ENCODE peak calls at places on chromosomes 1 and 21, in five cellular contexts. N, O, T, B and Y are unnamed samples.

GRCh38 chr21:33855190-33855589 is 60.4 kb downstream of the ATP5PO start:
- DNase-seq in N (no peak), O (no peak), T (no peak), B (no peak), Y (peak; percentile 45)

GRCh38 chr1:236143104-236143948 is 987 bp downstream of the GPR137B start:
- DNase-seq in N (no peak), O (peak; percentile 68), T (no peak), B (peak; percentile 63), Y (no peak)

GRCh38 chr1:23611601-23612327 is 52.5 kb upstream of the ID3 start:
- DNase-seq in N (no peak), O (no peak), T (no peak), B (no peak), Y (no peak)

GRCh38 chr1:4120557-4121292 is 220.7 kb upstream of the C1orf174 start:
- DNase-seq in N (no peak), O (no peak), T (no peak), B (no peak), Y (no peak)

GRCh38 chr1:51316764-51317120 is 13.6 kb downstream of the TTC39A start:
- DNase-seq in N (no peak), O (no peak), T (no peak), B (no peak), Y (no peak)

GRCh38 chr1:31234870-31235269 is 4.8 kb downstream of the NKAIN1 start:
- DNase-seq in N (no peak), O (no peak), T (no peak), B (no peak), Y (no peak)

GRCh38 chr1:222136869-222137268 is 395.0 kb upstream of the DUSP10 start:
- DNase-seq in N (no peak), O (no peak), T (no peak), B (no peak), Y (no peak)

GRCh38 chr1:164912290-164912689 is 353.3 kb downstream of the PBX1 start:
- DNase-seq in N (no peak), O (no peak), T (no peak), B (no peak), Y (peak; percentile 39)

GRCh38 chr1:26664802-26665201 is 31.0 kb upstream of the ARID1A start:
- DNase-seq in N (no peak), O (no peak), T (no peak), B (no peak), Y (peak; percentile 29)

GRCh38 chr1:203990118-203990517 is 82.8 kb upstream of the SOX13 start:
- DNase-seq in N (no peak), O (no peak), T (no peak), B (no peak), Y (no peak)

GRCh38 chr1:21165076-21165475 is 11.6 kb downstream of the EIF4G3 start:
- DNase-seq in N (no peak), O (no peak), T (no peak), B (no peak), Y (no peak)

GRCh38 chr1:59494145-59494824 is 197.4 kb downstream of the FGGY start:
- DNase-seq in N (no peak), O (peak; percentile 54), T (no peak), B (no peak), Y (no peak)

GRCh38 chr21:34688145-34688544 is 19.4 kb downstream of the CLIC6 start:
- DNase-seq in N (peak; percentile 51), O (no peak), T (peak; percentile 64), B (no peak), Y (no peak)

GRCh38 chr1:46188295-46189030 is 9.8 kb downstream of the POMGNT1 start:
- DNase-seq in N (peak; percentile 44), O (no peak), T (no peak), B (no peak), Y (no peak)

GRCh38 chr21:46211376-46211775 is 17.2 kb downstream of the LSS start:
- DNase-seq in N (no peak), O (no peak), T (no peak), B (no peak), Y (no peak)

GRCh38 chr1:39694026-39694425 is 2.8 kb upstream of the HPCAL4 start:
- DNase-seq in N (no peak), O (no peak), T (no peak), B (no peak), Y (no peak)

GRCh38 chr1:18681423-18681835 is 50.8 kb downstream of the PAX7 start:
- DNase-seq in N (peak; percentile 82), O (peak; percentile 22), T (no peak), B (peak; percentile 1), Y (peak; percentile 77)

GRCh38 chr1:109796484-109797305 is 33.0 kb upstream of the EPS8L3 start:
- DNase-seq in N (no peak), O (peak; percentile 70), T (no peak), B (no peak), Y (no peak)

GRCh38 chr1:81569761-81570160 is 231.0 kb upstream of the ADGRL2 start:
- DNase-seq in N (no peak), O (no peak), T (no peak), B (no peak), Y (no peak)

GRCh38 chr1:186681806-186682205 is 1.6 kb upstream of the PTGS2 start:
- DNase-seq in N (no peak), O (peak; percentile 62), T (no peak), B (peak; percentile 37), Y (no peak)

GRCh38 chr21:34579411-34579810 is 35.5 kb downstream of the RCAN1 start:
- DNase-seq in N (no peak), O (peak; percentile 27), T (no peak), B (peak; percentile 61), Y (no peak)

GRCh38 chr1:163528710-163529348 is 207.1 kb downstream of the NUF2 start:
- DNase-seq in N (no peak), O (peak; percentile 52), T (peak; percentile 39), B (peak; percentile 9), Y (peak; percentile 7)

GRCh38 chr1:27971674-27972073 is 11.9 kb downstream of the XKR8 start:
- DNase-seq in N (no peak), O (peak; percentile 53), T (peak; percentile 42), B (no peak), Y (no peak)

GRCh38 chr1:98323396-98323795 is 338.1 kb upstream of the SNX7 start:
- DNase-seq in N (no peak), O (peak; percentile 95), T (no peak), B (peak; percentile 81), Y (peak; percentile 65)

GRCh38 chr21:17003221-17003620 is 509.6 kb upstream of the CXADR start:
- DNase-seq in N (no peak), O (peak; percentile 29), T (no peak), B (peak; percentile 3), Y (peak; percentile 82)

GRCh38 chr1:178101654-178102053 is 7.8 kb downstream of the RASAL2 start:
- DNase-seq in N (no peak), O (peak; percentile 82), T (no peak), B (no peak), Y (peak; percentile 66)

GRCh38 chr1:205374205-205375078 is 17.7 kb upstream of the KLHDC8A start:
- DNase-seq in N (no peak), O (peak; percentile 85), T (no peak), B (peak; percentile 55), Y (no peak)

GRCh38 chr1:6261615-6261995 is 707 bp upstream of the GPR153 start:
- DNase-seq in N (peak; percentile 72), O (no peak), T (no peak), B (no peak), Y (peak; percentile 58)

GRCh38 chr1:27149084-27149483 is 5.8 kb downstream of the SLC9A1 start:
- DNase-seq in N (no peak), O (no peak), T (peak; percentile 37), B (no peak), Y (no peak)